ENCODE peak calls at places on chromosome 7, in five cellular contexts. C is iris pigment epithelial cell, B is non-pigmented ciliary epithelial cell, M is brain microvascular endothelial cell, I is T-helper 9 cell. P is an unnamed sample.

GRCh38 chr7:91569702-91570457 is 305.6 kb downstream of the FZD1 start:
- DNase-seq in C (no peak), B (no peak), M (no peak), I (no peak), P (no peak)

GRCh38 chr7:11217848-11218565 is 244.3 kb downstream of the PHF14 start:
- DNase-seq in I (no peak), B (no peak), M (no peak), C (no peak), P (no peak)

GRCh38 chr7:2530076-2530967 is 10.7 kb downstream of the LFNG start:
- DNase-seq in C (no peak), I (peak), B (no peak), M (no peak), P (no peak)

GRCh38 chr7:141339603-141340002 is 211.6 kb upstream of the AGK start:
- DNase-seq in C (no peak), I (no peak), M (no peak), B (no peak), P (no peak)

GRCh38 chr7:24503511-24503910 is 69.7 kb upstream of the PALS2 start:
- DNase-seq in M (no peak), B (no peak), I (no peak), C (no peak), P (no peak)

GRCh38 chr7:155459867-155460461 is 2.0 kb downstream of the EN2 start:
- DNase-seq in M (no peak), C (no peak), B (no peak), I (no peak), P (no peak)

GRCh38 chr7:7970113-7970619 is 1.6 kb downstream of the GLCCI1 start:
- DNase-seq in M (no peak), I (no peak), C (no peak), B (no peak), P (no peak)

GRCh38 chr7:55066479-55066878 is 47.7 kb downstream of the EGFR start:
- DNase-seq in M (peak), B (no peak), I (no peak), C (peak), P (no peak)

GRCh38 chr7:28405662-28406061 is 6.7 kb upstream of the CREB5 start:
- DNase-seq in C (peak), B (peak), I (no peak), M (peak), P (peak)

GRCh38 chr7:8387551-8388256 is 45.7 kb upstream of the NXPH1 start:
- DNase-seq in B (no peak), I (no peak), C (no peak), M (no peak), P (no peak)

GRCh38 chr7:135940077-135941075 is 36.8 kb downstream of the MTPN start:
- DNase-seq in C (no peak), I (no peak), B (no peak), M (no peak), P (no peak)

GRCh38 chr7:156668130-156668741 is 27.7 kb downstream of the RNF32 start:
- DNase-seq in C (no peak), B (no peak), M (no peak), I (no peak), P (no peak)

GRCh38 chr7:97871659-97872024 is 566 bp downstream of the ASNS start:
- DNase-seq in I (no peak), C (no peak), M (no peak), B (no peak), P (no peak)

GRCh38 chr7:20597339-20597738 is 18.1 kb upstream of the ABCB5 start:
- DNase-seq in C (peak), B (no peak), M (no peak), I (no peak), P (no peak)

GRCh38 chr7:118949031-118949430 is 724.5 kb downstream of the ANKRD7 start:
- DNase-seq in C (peak), M (peak), B (peak), I (no peak), P (no peak)

GRCh38 chr7:63023182-63023787 is 975.4 kb upstream of the ZNF722 start:
- DNase-seq in B (no peak), C (no peak), M (no peak), I (no peak), P (no peak)

GRCh38 chr7:131190146-131190545 is 137.5 kb upstream of the MKLN1 start:
- DNase-seq in M (no peak), I (no peak), B (no peak), C (peak), P (no peak)

P was measured in retinal pigment epithelial cell.